ENCODE peak calls at places on chromosomes 12 and 14, in six cellular contexts. T, B, L, Y, X and D are unnamed samples.

GRCh38 chr12:121611306-121611705 is 15.0 kb upstream of the ORAI1 start:
- DNase-seq in Y (no peak), X (no peak), L (peak), T (no peak), B (no peak), D (no peak)

GRCh38 chr14:49962616-49963015 is 69.7 kb downstream of the ARF6 start:
- DNase-seq in X (no peak), T (no peak), Y (no peak), B (no peak), L (no peak), D (no peak)

GRCh38 chr14:65015391-65015790 is 28.7 kb downstream of the FNTB start:
- DNase-seq in B (no peak), X (no peak), Y (no peak), L (no peak), T (no peak), D (no peak)

GRCh38 chr12:25262696-25263095 is 12.0 kb upstream of the KRAS start:
- DNase-seq in T (no peak), X (no peak), B (no peak), L (no peak), Y (no peak), D (no peak)

GRCh38 chr14:49966304-49966809 is 73.5 kb downstream of the ARF6 start:
- DNase-seq in L (peak), B (no peak), Y (no peak), T (peak), X (peak), D (no peak)

GRCh38 chr12:3030821-3031415 is 46.3 kb upstream of the TSPAN9 start:
- DNase-seq in X (no peak), B (no peak), T (no peak), L (no peak), Y (no peak), D (no peak)

GRCh38 chr12:11798856-11799530 is 149.5 kb downstream of the ETV6 start:
- DNase-seq in L (no peak), Y (peak), X (peak), B (no peak), T (no peak), D (peak)

GRCh38 chr14:100790785-100791667 is 34.9 kb upstream of the MEG3 start:
- DNase-seq in T (no peak), X (no peak), L (no peak), B (no peak), Y (no peak), D (no peak)

GRCh38 chr12:62683724-62684501 is 217.3 kb downstream of the MON2 start:
- DNase-seq in X (peak), T (no peak), B (no peak), L (peak), Y (no peak), D (peak)

GRCh38 chr12:47799357-47799955 is 20.2 kb downstream of the HDAC7 start:
- DNase-seq in L (no peak), B (no peak), T (no peak), Y (no peak), X (no peak), D (no peak)

GRCh38 chr14:55449116-55449515 is 8.7 kb upstream of the TBPL2 start:
- DNase-seq in Y (no peak), L (no peak), T (no peak), B (no peak), X (no peak), D (no peak)

GRCh38 chr12:89873745-89874144 is 165.1 kb upstream of the ATP2B1 start:
- DNase-seq in B (no peak), X (peak), L (no peak), Y (no peak), T (no peak), D (peak)

GRCh38 chr14:100524233-100524932 is 62.8 kb downstream of the BEGAIN start:
- DNase-seq in B (no peak), L (peak), X (no peak), T (no peak), Y (no peak), D (no peak)

GRCh38 chr14:70018713-70019201 is 139.5 kb downstream of the SMOC1 start:
- DNase-seq in L (no peak), Y (no peak), T (no peak), B (no peak), X (peak), D (no peak)

GRCh38 chr12:21538259-21538658 is 12.2 kb downstream of the SPX start:
- DNase-seq in Y (no peak), X (no peak), B (no peak), T (no peak), L (no peak), D (no peak)

GRCh38 chr14:72291908-72292688 is 359.9 kb downstream of the RGS6 start:
- DNase-seq in L (peak), X (peak), Y (peak), T (peak), B (no peak), D (peak)

GRCh38 chr12:82414926-82415325 is 56.6 kb downstream of the METTL25 start:
- DNase-seq in X (no peak), Y (peak), T (no peak), B (no peak), L (no peak), D (no peak)

GRCh38 chr12:106248849-106249371 is 1.1 kb upstream of the CKAP4 start:
- DNase-seq in X (peak), Y (peak), L (no peak), T (no peak), B (peak), D (peak)

GRCh38 chr14:68594737-68595380 is 198.0 kb downstream of the ZFP36L1 start:
- DNase-seq in T (no peak), Y (no peak), L (no peak), X (no peak), B (no peak), D (no peak)

GRCh38 chr12:117334098-117334497 is 27.3 kb downstream of the NOS1 start:
- DNase-seq in X (no peak), Y (no peak), B (no peak), L (no peak), T (no peak), D (no peak)

GRCh38 chr12:15590180-15590826 is 198.9 kb downstream of the EPS8 start:
- DNase-seq in X (peak), B (peak), Y (peak), T (peak), L (peak), D (peak)

GRCh38 chr12:26891704-26892103 is 46.1 kb downstream of the INTS13 start:
- DNase-seq in X (no peak), B (no peak), L (no peak), T (no peak), Y (no peak), D (no peak)

GRCh38 chr12:111298583-111299436 is 70.1 kb downstream of the PHETA1 start:
- DNase-seq in T (peak), B (peak), L (peak), Y (peak), X (peak), D (peak)

GRCh38 chr14:33836203-33836894 is 114.5 kb downstream of the EGLN3 start:
- DNase-seq in T (no peak), B (no peak), X (no peak), Y (no peak), L (no peak), D (no peak)

GRCh38 chr12:107541001-107541400 is 144.6 kb upstream of the PWP1 start:
- DNase-seq in B (no peak), T (no peak), L (no peak), Y (no peak), X (no peak), D (no peak)

GRCh38 chr14:43306053-43306452 is 1201.0 kb downstream of the FSCB start:
- DNase-seq in L (no peak), T (no peak), B (no peak), Y (no peak), X (no peak), D (no peak)

GRCh38 chr14:72254202-72254939 is 322.1 kb downstream of the RGS6 start:
- DNase-seq in Y (no peak), L (no peak), X (no peak), B (no peak), T (no peak), D (no peak)

GRCh38 chr14:36768638-36769337 is 107.1 kb downstream of the PAX9 start:
- DNase-seq in T (no peak), Y (no peak), B (no peak), X (no peak), L (no peak), D (no peak)

GRCh38 chr12:55932546-55932919 is 1.6 kb downstream of the DGKA start:
- DNase-seq in T (no peak), L (no peak), Y (peak), X (peak), B (peak), D (no peak)

GRCh38 chr14:100129161-100129589 is 30.3 kb downstream of the DEGS2 start:
- DNase-seq in T (no peak), Y (no peak), X (peak), L (no peak), B (no peak), D (peak)

GRCh38 chr12:123094349-123095073 is 56.4 kb downstream of the PITPNM2 start:
- DNase-seq in Y (peak), X (peak), T (peak), L (no peak), B (no peak), D (peak)

GRCh38 chr14:90645842-90646443 is 170.3 kb downstream of the TTC7B start:
- DNase-seq in L (peak), B (no peak), X (peak), T (peak), Y (peak), D (no peak)

GRCh38 chr12:90808568-90808967 is 146.4 kb downstream of the CCER1 start:
- DNase-seq in L (no peak), B (no peak), Y (no peak), T (no peak), X (no peak), D (no peak)

GRCh38 chr14:100910888-100911664 is 7.6 kb upstream of the RTL1 start:
- DNase-seq in Y (no peak), B (no peak), L (no peak), T (no peak), X (no peak), D (no peak)

GRCh38 chr12:112992541-112993398 is 14.5 kb downstream of the OAS2 start:
- DNase-seq in B (peak), T (peak), X (peak), Y (peak), L (peak), D (peak)

GRCh38 chr12:132216354-132216987 is 72.2 kb downstream of the NOC4L start:
- DNase-seq in B (no peak), X (no peak), T (no peak), L (no peak), Y (no peak), D (no peak)

GRCh38 chr12:132648616-132649225 is 30.1 kb downstream of the P2RX2 start:
- DNase-seq in X (no peak), T (no peak), L (no peak), Y (no peak), B (no peak), D (no peak)

DNA sequence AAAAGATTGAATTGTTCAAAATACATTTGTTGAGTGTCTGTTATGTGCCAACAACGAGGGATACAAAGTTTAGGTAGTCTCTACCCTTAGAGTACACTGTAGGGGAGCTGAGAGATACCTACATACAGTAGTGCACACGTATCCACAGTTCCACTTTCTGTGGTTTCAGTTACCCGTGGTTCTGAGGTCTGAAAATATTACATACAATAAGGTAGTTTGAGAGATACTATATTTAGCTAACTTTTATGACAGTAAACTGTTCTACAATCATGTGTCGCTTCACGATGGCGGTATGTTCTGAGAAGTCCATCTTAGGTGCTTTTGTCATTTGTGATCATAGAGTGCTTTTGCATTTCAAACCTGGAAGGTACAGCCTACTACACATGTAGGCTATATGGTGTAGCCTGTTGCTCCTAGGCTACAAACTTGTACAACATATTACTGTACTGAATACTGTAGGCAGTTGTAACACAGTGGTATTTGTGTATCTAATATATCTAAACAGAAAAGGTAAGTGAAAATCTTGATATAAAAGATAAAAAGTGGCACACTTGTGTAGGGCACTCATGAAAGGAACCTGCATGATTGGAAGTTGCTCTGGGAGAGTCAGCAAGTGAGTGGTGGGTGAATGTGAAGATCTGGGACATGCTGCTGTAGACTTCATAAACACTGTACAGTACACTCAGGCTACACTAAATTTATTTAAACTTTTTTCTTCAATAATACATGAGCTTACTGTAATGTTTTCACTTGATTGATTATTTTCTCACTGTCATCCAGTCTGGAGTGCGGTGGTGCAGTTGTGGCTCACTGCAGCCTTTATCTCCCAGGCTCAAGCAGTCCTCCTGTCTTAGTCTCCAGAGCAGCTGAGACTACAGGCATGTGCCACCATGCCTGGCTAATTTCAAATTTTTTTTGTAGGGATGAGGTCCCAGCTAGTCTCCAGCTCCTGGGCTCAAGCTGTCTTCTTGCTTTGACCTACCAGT is 4.0 kb downstream of the CPSF6 start:
- DNase-seq in L (no peak), B (peak), T (no peak), Y (no peak), X (no peak), D (no peak)
- H3K4me3 ChIP-seq in L (no peak), B (no peak), T (no peak), Y (no peak), X (no peak), D (no peak)

GRCh38 chr14:24665440-24665991 is 31.5 kb upstream of the GZMB start:
- DNase-seq in Y (no peak), B (no peak), X (no peak), T (no peak), L (no peak), D (no peak)
- H3K4me3 ChIP-seq in Y (no peak), B (no peak), X (no peak), T (no peak), L (no peak), D (no peak)

GRCh38 chr14:76761198-76761848 is at the start of gene VASH1:
- DNase-seq in L (peak), Y (peak), X (peak), T (peak), B (no peak), D (peak)

GRCh38 chr14:76761849-76762616 is 765 bp downstream of the VASH1 start:
- DNase-seq in B (no peak), Y (no peak), X (no peak), T (no peak), L (peak), D (no peak)

GRCh38 chr14:76763362-76764041 is 2.2 kb downstream of the VASH1 start:
- DNase-seq in B (no peak), T (no peak), L (no peak), Y (no peak), X (no peak), D (no peak)

GRCh38 chr14:76760331-76761197 is 704 bp upstream of the VASH1 start:
- DNase-seq in B (no peak), T (no peak), L (peak), Y (no peak), X (no peak), D (no peak)

GRCh38 chr14:76762617-76763361 is 1.5 kb downstream of the VASH1 start:
- DNase-seq in T (no peak), B (no peak), X (no peak), Y (no peak), L (peak), D (no peak)
- H3K4me3 ChIP-seq in T (peak), B (peak), X (peak), Y (peak), L (peak), D (peak)

GRCh38 chr12:1629338-1630080 is 478 bp downstream of the WNT5B start:
- DNase-seq in T (no peak), X (no peak), B (no peak), L (peak), Y (no peak), D (peak)
- H3K4me3 ChIP-seq in T (peak), X (peak), B (peak), L (peak), Y (peak), D (peak)

GRCh38 chr12:49369723-49370145 is 2.5 kb downstream of the SPATS2 start:
- DNase-seq in X (peak), Y (no peak), L (peak), B (no peak), T (peak), D (peak)
- H3K4me3 ChIP-seq in X (peak), Y (peak), L (no peak), B (no peak), T (peak), D (no peak)

GRCh38 chr14:32023540-32023939 is 53.6 kb upstream of the ARHGAP5 start:
- DNase-seq in B (no peak), X (no peak), L (no peak), Y (no peak), T (no peak), D (no peak)
- H3K4me3 ChIP-seq in B (no peak), X (no peak), L (no peak), Y (no peak), T (no peak), D (no peak)

GRCh38 chr12:76764856-76765255 is 941 bp downstream of the ZDHHC17 start:
- DNase-seq in L (no peak), X (peak), T (no peak), Y (peak), B (no peak), D (peak)

GRCh38 chr12:76766161-76766560 is 2.2 kb downstream of the ZDHHC17 start:
- DNase-seq in Y (no peak), X (no peak), L (no peak), T (no peak), B (no peak), D (no peak)

GRCh38 chr12:76763746-76764675 is at the start of gene ZDHHC17:
- DNase-seq in T (peak), Y (peak), X (peak), B (peak), L (peak), D (peak)

GRCh38 chr12:76765598-76765997 is 1.7 kb downstream of the ZDHHC17 start:
- DNase-seq in Y (no peak), B (no peak), T (no peak), L (no peak), X (peak), D (no peak)

DNA sequence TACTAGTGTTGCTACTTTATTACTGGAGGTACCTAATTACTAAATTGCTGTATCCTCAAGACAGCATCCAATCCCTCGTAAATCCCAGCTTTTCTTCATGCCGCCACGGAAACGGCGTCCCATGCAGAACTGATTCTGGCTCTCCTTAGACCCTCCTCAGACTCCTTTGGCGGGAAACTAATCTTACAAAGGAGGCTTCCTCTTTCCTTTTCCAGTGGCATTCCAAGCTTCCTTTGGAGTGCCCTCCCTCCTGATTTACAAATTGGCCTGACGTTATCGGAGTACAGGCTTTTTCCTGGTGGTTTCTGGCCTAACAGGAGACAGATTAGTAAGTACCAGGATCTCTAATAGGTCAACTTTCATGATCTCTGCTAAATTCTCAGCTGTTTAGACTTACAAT is 1.4 kb upstream of the ZDHHC17 start:
- DNase-seq in B (no peak), T (no peak), L (peak), X (no peak), Y (no peak), D (no peak)
- H3K4me3 ChIP-seq in B (no peak), T (no peak), L (no peak), X (peak), Y (no peak), D (peak)

DNA sequence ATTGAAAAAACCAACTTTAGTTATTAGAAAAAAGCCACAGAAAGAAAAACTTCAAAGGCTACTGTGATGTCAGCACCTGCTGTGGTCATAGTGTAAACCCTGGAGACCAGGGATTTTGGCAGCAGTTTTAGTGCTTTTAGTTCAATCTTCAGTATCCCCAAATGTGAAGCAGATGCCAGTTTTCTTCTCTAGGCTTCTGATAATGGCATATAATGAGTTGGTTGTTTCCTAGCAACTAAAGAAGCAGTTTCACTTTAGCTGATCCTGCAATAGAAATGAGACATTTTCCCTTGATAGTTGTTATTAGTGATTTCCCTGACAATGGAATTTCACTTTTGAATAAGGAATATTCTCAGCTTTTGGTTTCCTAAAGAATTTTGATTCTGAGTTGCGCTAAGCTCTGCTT is 131.2 kb downstream of the NUBPL start:
- DNase-seq in B (no peak), Y (no peak), T (no peak), L (no peak), X (peak), D (peak)
- H3K4me3 ChIP-seq in B (no peak), Y (no peak), T (no peak), L (no peak), X (no peak), D (no peak)